ENCODE peak calls at places on chromosomes 3 and 15, in four cellular contexts. One of them, this sample, is unnamed.

GRCh38 chr3:49761661-49762060 is 24.7 kb downstream of the IP6K1 start:
- DNase-seq in T-helper 17 cell: no peak
- DNase-seq in CD8-positive, alpha-beta memory T cell: no peak
- DNase-seq in neuronal stem cell: no peak
- DNase-seq in this sample: no peak

GRCh38 chr3:129182390-129183180 is 1.1 kb downstream of the CNBP start:
- DNase-seq in T-helper 17 cell: no peak
- DNase-seq in CD8-positive, alpha-beta memory T cell: no peak
- DNase-seq in neuronal stem cell: no peak
- DNase-seq in this sample: peak; percentile 28

GRCh38 chr15:85832389-85832788 is 37.7 kb upstream of the KLHL25 start:
- DNase-seq in T-helper 17 cell: no peak
- DNase-seq in neuronal stem cell: no peak
- DNase-seq in CD8-positive, alpha-beta memory T cell: no peak
- DNase-seq in this sample: no peak

GRCh38 chr3:177236704-177237103 is 39.4 kb upstream of the TBL1XR1 start:
- DNase-seq in neuronal stem cell: no peak
- DNase-seq in CD8-positive, alpha-beta memory T cell: no peak
- DNase-seq in T-helper 17 cell: no peak
- DNase-seq in this sample: no peak

GRCh38 chr3:197714251-197714650 is 22.5 kb downstream of the RUBCN start:
- DNase-seq in CD8-positive, alpha-beta memory T cell: no peak
- DNase-seq in T-helper 17 cell: no peak
- DNase-seq in neuronal stem cell: no peak
- DNase-seq in this sample: no peak

GRCh38 chr15:81869161-81869928 is 176.5 kb downstream of the MEX3B start:
- DNase-seq in T-helper 17 cell: no peak
- DNase-seq in CD8-positive, alpha-beta memory T cell: no peak
- DNase-seq in neuronal stem cell: no peak
- DNase-seq in this sample: no peak

GRCh38 chr3:79306939-79307590 is 460.7 kb downstream of the ROBO1 start:
- DNase-seq in neuronal stem cell: no peak
- DNase-seq in T-helper 17 cell: no peak
- DNase-seq in CD8-positive, alpha-beta memory T cell: no peak
- DNase-seq in this sample: peak; percentile 7

GRCh38 chr15:101184830-101185229 is 67.0 kb downstream of the CHSY1 start:
- DNase-seq in CD8-positive, alpha-beta memory T cell: no peak
- DNase-seq in neuronal stem cell: no peak
- DNase-seq in T-helper 17 cell: no peak
- DNase-seq in this sample: no peak

GRCh38 chr15:62624541-62625399 is 417.8 kb upstream of the TPM1 start:
- DNase-seq in neuronal stem cell: no peak
- DNase-seq in T-helper 17 cell: no peak
- DNase-seq in CD8-positive, alpha-beta memory T cell: no peak
- DNase-seq in this sample: no peak

GRCh38 chr3:116018651-116019050 is 395.3 kb downstream of the GAP43 start:
- DNase-seq in neuronal stem cell: no peak
- DNase-seq in T-helper 17 cell: no peak
- DNase-seq in CD8-positive, alpha-beta memory T cell: no peak
- DNase-seq in this sample: no peak

GRCh38 chr3:174191380-174191779 is 667.8 kb upstream of the NAALADL2 start:
- DNase-seq in neuronal stem cell: no peak
- DNase-seq in T-helper 17 cell: no peak
- DNase-seq in CD8-positive, alpha-beta memory T cell: no peak
- DNase-seq in this sample: no peak

GRCh38 chr3:8529197-8529637 is 27.6 kb downstream of the LMCD1 start:
- DNase-seq in CD8-positive, alpha-beta memory T cell: no peak
- DNase-seq in neuronal stem cell: no peak
- DNase-seq in T-helper 17 cell: no peak
- DNase-seq in this sample: no peak

GRCh38 chr3:47359283-47359682 is 21.5 kb upstream of the PTPN23 start:
- DNase-seq in T-helper 17 cell: no peak
- DNase-seq in CD8-positive, alpha-beta memory T cell: no peak
- DNase-seq in neuronal stem cell: no peak
- DNase-seq in this sample: no peak
- H3K9me3 ChIP-seq in T-helper 17 cell: peaks cover 10% of the 10 kb centered on the region
- H3K9me3 ChIP-seq in CD8-positive, alpha-beta memory T cell: peaks cover 4% of the 10 kb centered on the region
- H3K9me3 ChIP-seq in neuronal stem cell: peaks cover 5% of the 10 kb centered on the region
- H3K9me3 ChIP-seq in this sample: no peaks in the 10 kb centered on the region

DNA sequence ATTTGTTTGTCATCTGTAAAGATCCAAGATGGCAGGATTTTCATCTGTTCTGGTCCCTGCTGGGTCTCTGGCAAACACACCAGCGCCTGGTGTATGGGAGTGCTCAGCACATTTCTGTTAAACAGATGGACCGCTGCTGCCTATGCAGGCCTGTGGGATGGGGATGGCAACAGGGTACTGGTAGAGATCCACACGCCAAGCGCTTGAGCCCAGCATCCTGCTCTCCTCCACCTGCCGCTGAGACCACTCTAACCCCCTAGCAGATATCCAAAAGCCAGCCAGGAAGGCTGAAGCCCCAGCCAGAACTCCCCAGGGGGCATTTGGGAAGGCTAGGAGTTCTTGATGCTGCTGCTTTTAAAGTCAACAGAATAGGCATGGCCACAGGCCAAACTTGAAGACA is 31.7 kb downstream of the ZNF445 start:
- DNase-seq in neuronal stem cell: no peak
- DNase-seq in CD8-positive, alpha-beta memory T cell: no peak
- DNase-seq in T-helper 17 cell: no peak
- DNase-seq in this sample: no peak
- H3K9me3 ChIP-seq in neuronal stem cell: peaks cover 16% of the 10 kb centered on the region
- H3K9me3 ChIP-seq in CD8-positive, alpha-beta memory T cell: no peaks in the 10 kb centered on the region
- H3K9me3 ChIP-seq in T-helper 17 cell: no peaks in the 10 kb centered on the region
- H3K9me3 ChIP-seq in this sample: no peaks in the 10 kb centered on the region

GRCh38 chr3:5144316-5144994 is 22.4 kb downstream of the ARL8B start:
- DNase-seq in CD8-positive, alpha-beta memory T cell: no peak
- DNase-seq in neuronal stem cell: no peak
- DNase-seq in T-helper 17 cell: no peak
- DNase-seq in this sample: no peak
- H3K9me3 ChIP-seq in CD8-positive, alpha-beta memory T cell: no peaks in the 10 kb centered on the region
- H3K9me3 ChIP-seq in neuronal stem cell: peaks cover 5% of the 10 kb centered on the region
- H3K9me3 ChIP-seq in T-helper 17 cell: no peaks in the 10 kb centered on the region
- H3K9me3 ChIP-seq in this sample: no peaks in the 10 kb centered on the region

GRCh38 chr3:127250032-127250431 is 37.8 kb downstream of the PRR20G start:
- DNase-seq in CD8-positive, alpha-beta memory T cell: no peak
- DNase-seq in neuronal stem cell: no peak
- DNase-seq in T-helper 17 cell: no peak
- DNase-seq in this sample: no peak
- H3K9me3 ChIP-seq in CD8-positive, alpha-beta memory T cell: peaks cover 19% of the 10 kb centered on the region
- H3K9me3 ChIP-seq in neuronal stem cell: peaks cover 12% of the 10 kb centered on the region
- H3K9me3 ChIP-seq in T-helper 17 cell: peaks cover 11% of the 10 kb centered on the region
- H3K9me3 ChIP-seq in this sample: peaks cover 4% of the 10 kb centered on the region

GRCh38 chr15:25181290-25182097 is 226.7 kb downstream of the SNRPN start:
- DNase-seq in neuronal stem cell: no peak
- DNase-seq in CD8-positive, alpha-beta memory T cell: no peak
- DNase-seq in T-helper 17 cell: no peak
- DNase-seq in this sample: no peak
- H3K9me3 ChIP-seq in neuronal stem cell: peaks cover 51% of the 10 kb centered on the region
- H3K9me3 ChIP-seq in CD8-positive, alpha-beta memory T cell: no peaks in the 10 kb centered on the region
- H3K9me3 ChIP-seq in T-helper 17 cell: no peaks in the 10 kb centered on the region
- H3K9me3 ChIP-seq in this sample: no peaks in the 10 kb centered on the region

DNA sequence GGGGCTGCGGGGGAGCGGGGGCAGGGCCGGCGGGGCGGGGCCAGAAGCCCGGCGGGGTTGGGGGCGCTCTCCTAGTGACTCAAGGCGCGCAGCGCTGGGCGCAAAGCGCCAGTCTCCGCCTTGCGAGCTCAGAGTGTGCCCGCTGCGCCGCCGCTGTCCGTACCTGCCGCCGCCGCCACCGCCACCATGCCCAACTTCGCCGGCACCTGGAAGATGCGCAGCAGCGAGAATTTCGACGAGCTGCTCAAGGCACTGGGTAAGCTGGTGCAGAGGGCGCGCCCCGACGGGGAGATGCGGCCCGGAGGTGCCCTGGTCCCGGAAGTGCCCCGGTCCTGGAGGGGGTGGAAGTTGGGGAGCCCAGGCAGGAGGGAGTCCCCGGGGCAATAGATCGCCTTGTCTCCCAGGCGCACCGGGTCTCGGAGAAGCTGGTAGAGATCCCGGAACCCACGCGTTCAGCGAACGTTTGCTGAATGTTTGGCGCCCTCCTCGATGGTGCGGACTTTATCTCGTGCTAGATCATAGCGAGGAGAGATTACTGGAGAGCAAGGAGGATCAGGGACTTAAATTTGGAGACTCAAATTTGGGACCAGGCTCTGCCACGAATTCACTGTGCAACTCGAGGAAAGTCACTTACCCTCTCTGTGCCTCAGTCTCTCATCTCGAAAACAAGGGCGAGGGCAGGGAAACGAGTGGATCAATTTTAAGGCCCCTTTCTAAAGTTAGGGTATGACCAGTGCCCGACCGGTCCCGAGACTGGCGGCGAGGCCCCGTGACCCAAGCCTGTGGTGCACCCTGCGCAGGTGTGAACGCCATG is at the start of gene CRABP1:
- DNase-seq in T-helper 17 cell: no peak
- DNase-seq in CD8-positive, alpha-beta memory T cell: no peak
- DNase-seq in neuronal stem cell: no peak
- DNase-seq in this sample: no peak
- H3K9me3 ChIP-seq in T-helper 17 cell: no peaks in the 10 kb centered on the region
- H3K9me3 ChIP-seq in CD8-positive, alpha-beta memory T cell: no peaks in the 10 kb centered on the region
- H3K9me3 ChIP-seq in neuronal stem cell: no peaks in the 10 kb centered on the region
- H3K9me3 ChIP-seq in this sample: no peaks in the 10 kb centered on the region

DNA sequence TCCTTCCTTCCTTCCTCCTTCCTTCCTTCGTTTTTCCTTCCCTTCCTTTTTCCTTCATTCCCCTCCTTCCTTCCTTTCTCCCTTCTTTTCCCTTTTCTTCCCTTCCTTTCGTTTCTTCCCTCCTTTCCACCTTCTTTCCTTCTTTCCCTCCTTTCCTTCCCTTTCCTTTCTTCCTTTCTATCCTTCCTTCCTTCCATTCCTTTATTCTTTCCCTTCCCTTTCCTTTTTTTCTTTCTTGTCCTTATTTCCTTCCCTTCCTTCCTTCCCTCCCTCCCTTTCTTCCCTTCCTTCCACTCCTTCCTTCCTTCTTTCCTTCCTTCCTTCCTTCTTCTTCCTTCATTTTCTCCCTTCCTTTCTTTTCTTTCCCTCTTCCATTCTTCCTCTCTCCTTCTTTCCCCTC is 394.6 kb downstream of the GABRB3 start:
- DNase-seq in CD8-positive, alpha-beta memory T cell: no peak
- DNase-seq in neuronal stem cell: no peak
- DNase-seq in T-helper 17 cell: no peak
- DNase-seq in this sample: no peak
- H3K9me3 ChIP-seq in CD8-positive, alpha-beta memory T cell: no peaks in the 10 kb centered on the region
- H3K9me3 ChIP-seq in neuronal stem cell: peaks cover 2% of the 10 kb centered on the region
- H3K9me3 ChIP-seq in T-helper 17 cell: peaks cover 3% of the 10 kb centered on the region
- H3K9me3 ChIP-seq in this sample: no peaks in the 10 kb centered on the region

DNA sequence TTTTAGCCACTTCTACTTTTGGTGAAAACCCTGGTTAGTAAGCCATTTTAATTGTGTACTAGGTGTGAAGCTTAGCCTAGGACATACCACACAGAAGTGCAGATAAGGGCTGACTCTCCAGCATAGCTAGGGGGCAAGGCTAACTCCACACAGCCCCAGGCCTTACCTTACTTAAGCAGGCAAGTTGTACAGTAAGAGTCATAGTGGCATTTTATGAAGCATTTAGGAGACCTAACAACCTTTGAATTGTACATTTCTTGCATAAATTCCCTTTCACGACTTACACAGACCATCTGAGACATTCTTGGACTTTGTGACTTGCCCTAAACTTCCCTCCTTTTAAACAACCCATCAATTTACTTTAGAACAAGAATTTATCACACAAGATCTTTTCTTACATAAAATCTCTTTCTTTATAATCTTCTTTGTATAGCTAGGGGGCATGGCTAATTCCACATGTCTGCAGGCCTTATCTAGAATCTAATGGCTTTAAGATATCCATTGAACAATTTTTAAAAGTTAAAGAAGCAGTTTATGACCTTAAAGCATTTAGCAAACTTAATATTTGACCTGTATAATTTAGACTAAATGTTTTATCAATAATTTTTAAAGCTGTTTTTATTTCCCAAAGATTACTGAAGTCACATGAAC is 18.7 kb upstream of the SKIL start:
- DNase-seq in T-helper 17 cell: no peak
- DNase-seq in CD8-positive, alpha-beta memory T cell: no peak
- DNase-seq in neuronal stem cell: no peak
- DNase-seq in this sample: no peak
- H3K9me3 ChIP-seq in T-helper 17 cell: no peaks in the 10 kb centered on the region
- H3K9me3 ChIP-seq in CD8-positive, alpha-beta memory T cell: no peaks in the 10 kb centered on the region
- H3K9me3 ChIP-seq in neuronal stem cell: peaks cover 2% of the 10 kb centered on the region
- H3K9me3 ChIP-seq in this sample: peaks cover 7% of the 10 kb centered on the region

This sample was measured in SJCRH30.